ENCODE peak calls at places on chromosome 10, in six cellular contexts. One of them, this sample, is unnamed.

GRCh38 chr10:127243490-127244272 is 47.3 kb upstream of the INSYN2A start:
- DNase-seq in endothelial cell of umbilical vein: peak
- DNase-seq in GM12878: no peak
- DNase-seq in K562: no peak
- DNase-seq in A549: peak
- DNase-seq in HepG2: peak
- DNase-seq in this sample: peak

GRCh38 chr10:7417103-7417623 is 6.3 kb upstream of the SFMBT2 start:
- DNase-seq in HepG2: no peak
- DNase-seq in endothelial cell of umbilical vein: peak
- DNase-seq in GM12878: no peak
- DNase-seq in A549: no peak
- DNase-seq in K562: no peak
- DNase-seq in this sample: peak

GRCh38 chr10:69383485-69384089 is 33.1 kb downstream of the TACR2 start:
- DNase-seq in endothelial cell of umbilical vein: no peak
- DNase-seq in A549: no peak
- DNase-seq in K562: no peak
- DNase-seq in GM12878: no peak
- DNase-seq in HepG2: peak
- DNase-seq in this sample: no peak

GRCh38 chr10:5629789-5630436 is 36.5 kb downstream of the ASB13 start:
- DNase-seq in A549: peak
- DNase-seq in K562: peak
- DNase-seq in endothelial cell of umbilical vein: peak
- DNase-seq in GM12878: peak
- DNase-seq in HepG2: peak
- DNase-seq in this sample: peak

GRCh38 chr10:44020322-44021111 is 364.4 kb downstream of the CXCL12 start:
- DNase-seq in endothelial cell of umbilical vein: no peak
- DNase-seq in A549: no peak
- DNase-seq in K562: no peak
- DNase-seq in HepG2: no peak
- DNase-seq in GM12878: peak
- DNase-seq in this sample: no peak

GRCh38 chr10:6350609-6351008 is 147.9 kb downstream of the PFKFB3 start:
- DNase-seq in endothelial cell of umbilical vein: no peak
- DNase-seq in GM12878: no peak
- DNase-seq in HepG2: no peak
- DNase-seq in A549: no peak
- DNase-seq in K562: no peak
- DNase-seq in this sample: no peak

GRCh38 chr10:43671659-43672555 is 23.2 kb upstream of the ZNF32 start:
- DNase-seq in A549: peak
- DNase-seq in HepG2: peak
- DNase-seq in GM12878: no peak
- DNase-seq in K562: peak
- DNase-seq in endothelial cell of umbilical vein: peak
- DNase-seq in this sample: peak

GRCh38 chr10:51074238-51075028 is at the start of gene PRKG1:
- DNase-seq in HepG2: peak
- DNase-seq in A549: peak
- DNase-seq in K562: no peak
- DNase-seq in endothelial cell of umbilical vein: peak
- DNase-seq in GM12878: no peak
- DNase-seq in this sample: no peak

GRCh38 chr10:58050575-58050974 is 217.1 kb downstream of the IPMK start:
- DNase-seq in K562: no peak
- DNase-seq in endothelial cell of umbilical vein: no peak
- DNase-seq in GM12878: no peak
- DNase-seq in HepG2: no peak
- DNase-seq in A549: no peak
- DNase-seq in this sample: no peak

GRCh38 chr10:86176850-86177249 is 189.7 kb downstream of the GRID1 start:
- DNase-seq in A549: no peak
- DNase-seq in HepG2: no peak
- DNase-seq in endothelial cell of umbilical vein: no peak
- DNase-seq in K562: no peak
- DNase-seq in GM12878: no peak
- DNase-seq in this sample: no peak

GRCh38 chr10:86316274-86316835 is 50.2 kb downstream of the GRID1 start:
- DNase-seq in A549: no peak
- DNase-seq in endothelial cell of umbilical vein: no peak
- DNase-seq in GM12878: no peak
- DNase-seq in HepG2: no peak
- DNase-seq in K562: no peak
- DNase-seq in this sample: no peak

GRCh38 chr10:19889279-19889678 is 73.0 kb downstream of the PLXDC2 start:
- DNase-seq in HepG2: no peak
- DNase-seq in A549: no peak
- DNase-seq in K562: no peak
- DNase-seq in GM12878: no peak
- DNase-seq in endothelial cell of umbilical vein: no peak
- DNase-seq in this sample: no peak

GRCh38 chr10:73940634-73941221 is 29.8 kb downstream of the PLAU start:
- DNase-seq in HepG2: peak
- DNase-seq in A549: peak
- DNase-seq in endothelial cell of umbilical vein: peak
- DNase-seq in K562: peak
- DNase-seq in GM12878: no peak
- DNase-seq in this sample: peak

GRCh38 chr10:86067436-86068050 is 299.1 kb downstream of the GRID1 start:
- DNase-seq in K562: no peak
- DNase-seq in A549: no peak
- DNase-seq in HepG2: no peak
- DNase-seq in endothelial cell of umbilical vein: no peak
- DNase-seq in GM12878: no peak
- DNase-seq in this sample: no peak

GRCh38 chr10:75404335-75405200 is 3.0 kb upstream of the ZNF503 start:
- DNase-seq in HepG2: peak
- DNase-seq in GM12878: no peak
- DNase-seq in K562: no peak
- DNase-seq in endothelial cell of umbilical vein: no peak
- DNase-seq in A549: no peak
- DNase-seq in this sample: no peak

GRCh38 chr10:45420453-45421192 is 46.6 kb downstream of the ALOX5 start:
- DNase-seq in K562: peak
- DNase-seq in A549: no peak
- DNase-seq in GM12878: peak
- DNase-seq in endothelial cell of umbilical vein: peak
- DNase-seq in HepG2: no peak
- DNase-seq in this sample: peak

GRCh38 chr10:114157912-114158311 is 16.1 kb downstream of the CCDC186 start:
- DNase-seq in HepG2: no peak
- DNase-seq in K562: no peak
- DNase-seq in endothelial cell of umbilical vein: no peak
- DNase-seq in A549: no peak
- DNase-seq in GM12878: no peak
- DNase-seq in this sample: no peak

GRCh38 chr10:49653530-49653929 is 25.9 kb upstream of the C10orf53 start:
- DNase-seq in K562: no peak
- DNase-seq in HepG2: no peak
- DNase-seq in A549: no peak
- DNase-seq in endothelial cell of umbilical vein: no peak
- DNase-seq in GM12878: no peak
- DNase-seq in this sample: no peak

GRCh38 chr10:117536359-117536861 is 6.1 kb upstream of the EMX2 start:
- DNase-seq in endothelial cell of umbilical vein: no peak
- DNase-seq in K562: no peak
- DNase-seq in GM12878: no peak
- DNase-seq in HepG2: no peak
- DNase-seq in A549: no peak
- DNase-seq in this sample: no peak

GRCh38 chr10:6233725-6234277 is 31.1 kb downstream of the PFKFB3 start:
- DNase-seq in K562: no peak
- DNase-seq in HepG2: no peak
- DNase-seq in A549: no peak
- DNase-seq in GM12878: no peak
- DNase-seq in endothelial cell of umbilical vein: no peak
- DNase-seq in this sample: no peak

GRCh38 chr10:45627412-45628048 is 45.0 kb downstream of the ZFAND4 start:
- DNase-seq in HepG2: no peak
- DNase-seq in GM12878: no peak
- DNase-seq in endothelial cell of umbilical vein: no peak
- DNase-seq in A549: no peak
- DNase-seq in K562: no peak
- DNase-seq in this sample: no peak

GRCh38 chr10:47141349-47141748 is 158.6 kb upstream of the GDF10 start:
- DNase-seq in A549: no peak
- DNase-seq in GM12878: no peak
- DNase-seq in endothelial cell of umbilical vein: no peak
- DNase-seq in K562: no peak
- DNase-seq in HepG2: no peak
- DNase-seq in this sample: no peak

GRCh38 chr10:91493313-91493712 is 83.2 kb downstream of the HECTD2 start:
- DNase-seq in K562: no peak
- DNase-seq in A549: peak
- DNase-seq in GM12878: no peak
- DNase-seq in HepG2: peak
- DNase-seq in endothelial cell of umbilical vein: peak
- DNase-seq in this sample: peak

GRCh38 chr10:1752153-1752552 is 14.8 kb upstream of the ADARB2 start:
- DNase-seq in GM12878: no peak
- DNase-seq in HepG2: no peak
- DNase-seq in K562: no peak
- DNase-seq in endothelial cell of umbilical vein: no peak
- DNase-seq in A549: no peak
- DNase-seq in this sample: no peak

GRCh38 chr10:9066152-9066551 is 1011.7 kb downstream of the GATA3 start:
- DNase-seq in K562: no peak
- DNase-seq in A549: no peak
- DNase-seq in HepG2: no peak
- DNase-seq in endothelial cell of umbilical vein: no peak
- DNase-seq in GM12878: no peak
- DNase-seq in this sample: no peak

DNA sequence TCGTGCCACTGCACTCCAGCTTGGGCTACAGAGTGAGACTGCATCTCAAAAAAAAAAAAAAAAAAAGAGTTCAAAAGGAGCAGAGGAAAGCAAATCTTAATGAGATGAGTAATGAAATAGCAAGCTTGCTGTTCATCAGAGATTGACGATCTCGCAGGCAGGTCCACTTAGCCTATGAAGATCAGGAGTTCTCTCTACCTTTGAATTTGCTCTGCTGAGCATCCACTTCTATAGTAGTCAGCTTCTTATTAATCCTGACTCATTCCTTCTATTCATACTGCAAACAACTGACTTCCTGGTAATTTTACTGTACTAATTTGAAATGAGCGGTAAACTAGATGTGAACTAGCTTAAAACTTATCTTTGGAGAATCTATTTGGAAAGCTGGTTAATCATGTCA is 1014.6 kb downstream of the GATA3 start:
- DNase-seq in GM12878: no peak
- DNase-seq in K562: no peak
- DNase-seq in A549: no peak
- DNase-seq in endothelial cell of umbilical vein: no peak
- DNase-seq in HepG2: no peak
- DNase-seq in this sample: no peak
- TF ChIP-seq MYC in GM12878: no peak
- TF ChIP-seq MYC in K562: no peak
- TF ChIP-seq MYC in A549: no peak
- TF ChIP-seq MYC in endothelial cell of umbilical vein: no peak
- TF ChIP-seq MYC in HepG2: no peak
- TF ChIP-seq MYC in this sample: no peak

DNA sequence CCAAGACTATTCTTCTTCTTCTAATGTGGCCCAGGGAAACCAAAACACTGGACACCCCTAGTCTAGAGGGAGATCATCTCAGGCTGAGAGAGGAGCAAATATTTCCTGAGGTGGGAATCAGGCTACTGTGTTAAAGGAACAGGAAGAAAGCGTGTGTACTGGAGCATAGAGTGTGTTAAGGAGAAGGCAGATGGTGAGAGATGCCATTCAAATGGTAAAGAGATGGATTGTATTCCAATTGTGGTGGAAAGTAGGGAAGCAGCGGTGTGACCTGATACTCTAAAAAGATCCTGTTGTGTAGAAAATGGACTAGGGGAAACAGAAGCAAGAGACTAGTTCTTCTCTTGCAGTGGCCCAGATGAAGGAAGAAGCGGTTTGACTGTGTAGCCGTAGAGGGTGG is 31.2 kb downstream of the RAB18 start:
- DNase-seq in endothelial cell of umbilical vein: no peak
- DNase-seq in K562: no peak
- DNase-seq in A549: no peak
- DNase-seq in GM12878: no peak
- DNase-seq in HepG2: no peak
- DNase-seq in this sample: no peak
- H3K4me3 ChIP-seq in endothelial cell of umbilical vein: no peak
- H3K4me3 ChIP-seq in K562: no peak
- H3K4me3 ChIP-seq in A549: no peak
- H3K4me3 ChIP-seq in GM12878: no peak
- H3K4me3 ChIP-seq in HepG2: no peak
- H3K4me3 ChIP-seq in this sample: no peak

GRCh38 chr10:48412933-48413332 is 106.5 kb downstream of the MAPK8 start:
- DNase-seq in HepG2: no peak
- DNase-seq in GM12878: no peak
- DNase-seq in A549: no peak
- DNase-seq in K562: no peak
- DNase-seq in endothelial cell of umbilical vein: no peak
- DNase-seq in this sample: no peak

GRCh38 chr10:48414160-48414559 is 107.7 kb downstream of the MAPK8 start:
- DNase-seq in GM12878: no peak
- DNase-seq in A549: no peak
- DNase-seq in K562: no peak
- DNase-seq in HepG2: no peak
- DNase-seq in endothelial cell of umbilical vein: no peak
- DNase-seq in this sample: no peak

GRCh38 chr10:48410503-48410902 is 104.0 kb downstream of the MAPK8 start:
- DNase-seq in A549: no peak
- DNase-seq in GM12878: no peak
- DNase-seq in K562: no peak
- DNase-seq in HepG2: no peak
- DNase-seq in endothelial cell of umbilical vein: no peak
- DNase-seq in this sample: no peak

GRCh38 chr10:48411510-48411909 is 105.0 kb downstream of the MAPK8 start:
- DNase-seq in GM12878: no peak
- DNase-seq in HepG2: no peak
- DNase-seq in endothelial cell of umbilical vein: no peak
- DNase-seq in K562: no peak
- DNase-seq in A549: no peak
- DNase-seq in this sample: no peak

DNA sequence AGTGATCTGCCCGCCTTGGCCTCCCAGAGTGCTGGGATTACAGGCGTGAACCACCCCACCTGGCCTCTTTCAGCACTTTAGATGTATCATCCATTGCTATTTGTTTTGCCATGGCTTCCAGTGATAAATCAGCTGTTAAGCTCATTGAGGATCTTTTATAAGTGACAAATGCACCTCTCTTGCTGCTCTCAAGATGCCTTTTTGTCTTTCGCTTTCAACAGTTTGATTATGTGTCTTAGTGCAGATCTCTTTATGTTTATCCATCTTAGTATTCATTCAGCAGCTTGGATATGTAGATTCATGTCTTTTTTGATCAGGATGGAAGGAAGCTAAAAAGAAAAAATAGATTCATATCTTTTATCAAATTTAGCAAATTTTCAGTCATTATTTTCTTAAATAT is 105.6 kb downstream of the MAPK8 start:
- DNase-seq in K562: no peak
- DNase-seq in HepG2: no peak
- DNase-seq in A549: no peak
- DNase-seq in endothelial cell of umbilical vein: no peak
- DNase-seq in GM12878: no peak
- DNase-seq in this sample: no peak
- TF ChIP-seq MAX in K562: no peak
- TF ChIP-seq MAX in HepG2: no peak
- TF ChIP-seq MAX in A549: no peak
- TF ChIP-seq MAX in endothelial cell of umbilical vein: no peak
- TF ChIP-seq MAX in GM12878: no peak
- TF ChIP-seq MAX in this sample: no peak

GRCh38 chr10:124109261-124109660 is 15.9 kb upstream of the CHST15 start:
- DNase-seq in endothelial cell of umbilical vein: no peak
- DNase-seq in K562: no peak
- DNase-seq in A549: no peak
- DNase-seq in GM12878: no peak
- DNase-seq in HepG2: no peak
- DNase-seq in this sample: no peak
- TF ChIP-seq MYC in endothelial cell of umbilical vein: no peak
- TF ChIP-seq MYC in K562: no peak
- TF ChIP-seq MYC in A549: no peak
- TF ChIP-seq MYC in GM12878: no peak
- TF ChIP-seq MYC in HepG2: no peak
- TF ChIP-seq MYC in this sample: no peak